ENCODE peak calls at places on chromosomes 13 and 19, in ten cellular contexts. X is AG10803; N is Peyer's patch; Y is H7; V is CD8-positive, alpha-beta T cell; F is skeletal muscle cell; M is ascending aorta; P is spleen; C is Caco-2; L is naive thymus-derived CD4-positive, alpha-beta T cell. R is an unnamed sample.

GRCh38 chr19:13441810-13442512 is 64.3 kb downstream of the CACNA1A start:
- DNase-seq in X (peak; percentile 42), N (no peak), Y (peak; percentile 80), V (peak; percentile 36), F (no peak), M (no peak), P (no peak), C (peak; percentile 49), L (peak; percentile 22), R (peak; percentile 6)

GRCh38 chr19:39481229-39481545 is 549 bp downstream of the TIMM50 start:
- DNase-seq in X (no peak), N (no peak), Y (no peak), V (no peak), F (no peak), M (no peak), P (no peak), C (no peak), L (no peak), R (no peak)

GRCh38 chr13:109968876-109969577 is 182.6 kb upstream of the IRS2 start:
- DNase-seq in X (peak; percentile 80), N (no peak), Y (no peak), V (no peak), F (peak; percentile 39), M (no peak), P (no peak), C (no peak), L (no peak), R (no peak)

GRCh38 chr19:15550847-15551182 is 42.5 kb downstream of the CYP4F22 start:
- DNase-seq in X (no peak), N (no peak), Y (no peak), V (peak; percentile 32), F (no peak), M (no peak), P (peak; percentile 49), C (no peak), L (no peak), R (no peak)

GRCh38 chr13:51241720-51242119 is 19.5 kb downstream of the FAM124A start:
- DNase-seq in X (peak; percentile 26), N (no peak), Y (no peak), V (no peak), F (peak; percentile 21), M (no peak), P (no peak), C (no peak), L (no peak), R (no peak)

GRCh38 chr13:113854238-113855011 is 9.5 kb downstream of the GAS6 start:
- DNase-seq in X (peak; percentile 86), N (no peak), Y (peak; percentile 72), V (no peak), F (peak; percentile 48), M (no peak), P (peak; percentile 69), C (no peak), L (no peak), R (no peak)

GRCh38 chr13:67971291-67971690 is 741.2 kb upstream of the PCDH9 start:
- DNase-seq in X (no peak), N (no peak), Y (no peak), V (no peak), F (no peak), M (no peak), P (no peak), C (no peak), L (no peak), R (no peak)

GRCh38 chr13:20702945-20703784 is at the start of gene IL17D:
- DNase-seq in X (no peak), N (no peak), Y (peak; percentile 85), V (peak; percentile 49), F (no peak), M (no peak), P (peak; percentile 85), C (peak; percentile 55), L (peak; percentile 32), R (no peak)

GRCh38 chr19:18591735-18592385 is 3.3 kb downstream of the REX1BD start:
- DNase-seq in X (peak; percentile 86), N (no peak), Y (no peak), V (no peak), F (no peak), M (no peak), P (no peak), C (no peak), L (no peak), R (no peak)

GRCh38 chr19:18596752-18597157 is 8.2 kb downstream of the REX1BD start:
- DNase-seq in X (peak; percentile 16), N (no peak), Y (peak; percentile 96), V (no peak), F (no peak), M (no peak), P (peak; percentile 80), C (peak; percentile 60), L (no peak), R (no peak)

GRCh38 chr19:18594824-18595373 is 6.3 kb downstream of the REX1BD start:
- DNase-seq in X (no peak), N (no peak), Y (peak; percentile 87), V (no peak), F (no peak), M (no peak), P (no peak), C (no peak), L (no peak), R (no peak)

GRCh38 chr19:18593367-18594095 is 4.9 kb downstream of the REX1BD start:
- DNase-seq in X (no peak), N (no peak), Y (peak; percentile 88), V (no peak), F (no peak), M (no peak), P (no peak), C (no peak), L (no peak), R (no peak)

GRCh38 chr19:18594096-18594823 is 5.7 kb downstream of the REX1BD start:
- DNase-seq in X (peak; percentile 76), N (peak; percentile 77), Y (peak; percentile 98), V (peak; percentile 74), F (peak; percentile 31), M (peak; percentile 87), P (peak; percentile 93), C (peak; percentile 84), L (peak; percentile 72), R (peak; percentile 25)
- H3K4me3 ChIP-seq in X (peak overlapping the region; percentile 48), N (peak overlapping the region; percentile 50), Y (peak overlapping the region; percentile 47), V (peak overlapping the region; percentile 79), F (peak overlapping the region; percentile 46), M (peak overlapping the region; percentile 61), P (peak overlapping the region; percentile 36), C (peak overlapping the region; percentile 42), L (peak overlapping the region; percentile 71), R (peak overlapping the region; percentile 40)

DNA sequence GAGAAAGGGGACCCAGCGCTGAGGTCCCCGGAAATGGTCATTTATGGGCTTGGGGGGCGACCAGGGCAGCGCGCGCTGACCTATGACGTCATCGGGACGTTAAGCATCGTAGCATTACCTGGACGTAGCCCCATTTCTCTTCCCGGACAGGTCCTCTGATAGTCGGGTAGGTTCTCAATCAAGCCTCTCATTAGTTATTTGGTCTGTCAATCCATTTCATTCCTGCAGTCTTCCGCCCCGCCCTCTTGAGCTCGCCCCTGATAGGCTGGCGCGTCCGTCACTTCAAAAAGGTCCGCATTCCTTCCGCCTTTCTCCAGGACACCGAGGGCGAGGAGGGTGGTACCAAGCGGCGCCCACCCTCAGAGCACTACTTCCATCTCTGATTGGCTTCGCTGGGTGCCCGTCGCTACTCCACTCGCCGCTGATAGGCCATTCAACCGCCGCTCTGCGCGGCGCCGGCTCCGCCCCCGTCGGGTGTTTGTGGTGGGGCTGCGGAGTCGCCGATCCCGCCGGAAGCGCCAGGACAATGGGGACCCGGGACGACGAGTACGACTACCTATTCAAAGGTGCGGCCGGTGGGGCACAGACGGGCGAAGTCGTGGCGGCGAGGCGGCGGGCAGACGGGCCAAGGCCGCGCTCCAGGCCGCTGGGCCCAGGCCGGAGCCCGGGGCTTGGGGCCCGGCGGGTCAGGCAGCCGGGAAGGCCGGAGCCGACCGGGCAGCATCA is at the start of gene RAB11B:
- DNase-seq in X (peak; percentile 100), N (peak; percentile 99), Y (peak; percentile 98), V (peak; percentile 99), F (peak; percentile 100), M (peak; percentile 100), P (peak; percentile 98), C (peak; percentile 99), L (peak; percentile 99), R (peak; percentile 100)
- H3K4me3 ChIP-seq in X (peak within 1 kb of the TSS; percentile 73), N (peak within 1 kb of the TSS; percentile 97), Y (peak within 1 kb of the TSS; percentile 76), V (peak within 1 kb of the TSS; percentile 89), F (peak within 1 kb of the TSS; percentile 55), M (peak within 1 kb of the TSS; percentile 97), P (peak within 1 kb of the TSS; percentile 80), C (peak within 1 kb of the TSS; percentile 86), L (peak within 1 kb of the TSS; percentile 87), R (peak within 1 kb of the TSS; percentile 63)

GRCh38 chr13:44401577-44401976 is 28.0 kb downstream of the SERP2 start:
- DNase-seq in X (no peak), N (no peak), Y (no peak), V (no peak), F (no peak), M (peak; percentile 19), P (no peak), C (no peak), L (no peak), R (no peak)

GRCh38 chr13:44404261-44405139 is 30.9 kb downstream of the SERP2 start:
- DNase-seq in X (no peak), N (no peak), Y (peak; percentile 77), V (no peak), F (no peak), M (no peak), P (no peak), C (peak; percentile 78), L (no peak), R (peak; percentile 42)

GRCh38 chr13:44406617-44407016 is 33.0 kb downstream of the SERP2 start:
- DNase-seq in X (no peak), N (no peak), Y (no peak), V (no peak), F (no peak), M (no peak), P (no peak), C (no peak), L (no peak), R (no peak)

GRCh38 chr13:44403720-44404063 is 30.1 kb downstream of the SERP2 start:
- DNase-seq in X (no peak), N (no peak), Y (peak; percentile 62), V (no peak), F (no peak), M (peak; percentile 63), P (no peak), C (no peak), L (no peak), R (no peak)

DNA sequence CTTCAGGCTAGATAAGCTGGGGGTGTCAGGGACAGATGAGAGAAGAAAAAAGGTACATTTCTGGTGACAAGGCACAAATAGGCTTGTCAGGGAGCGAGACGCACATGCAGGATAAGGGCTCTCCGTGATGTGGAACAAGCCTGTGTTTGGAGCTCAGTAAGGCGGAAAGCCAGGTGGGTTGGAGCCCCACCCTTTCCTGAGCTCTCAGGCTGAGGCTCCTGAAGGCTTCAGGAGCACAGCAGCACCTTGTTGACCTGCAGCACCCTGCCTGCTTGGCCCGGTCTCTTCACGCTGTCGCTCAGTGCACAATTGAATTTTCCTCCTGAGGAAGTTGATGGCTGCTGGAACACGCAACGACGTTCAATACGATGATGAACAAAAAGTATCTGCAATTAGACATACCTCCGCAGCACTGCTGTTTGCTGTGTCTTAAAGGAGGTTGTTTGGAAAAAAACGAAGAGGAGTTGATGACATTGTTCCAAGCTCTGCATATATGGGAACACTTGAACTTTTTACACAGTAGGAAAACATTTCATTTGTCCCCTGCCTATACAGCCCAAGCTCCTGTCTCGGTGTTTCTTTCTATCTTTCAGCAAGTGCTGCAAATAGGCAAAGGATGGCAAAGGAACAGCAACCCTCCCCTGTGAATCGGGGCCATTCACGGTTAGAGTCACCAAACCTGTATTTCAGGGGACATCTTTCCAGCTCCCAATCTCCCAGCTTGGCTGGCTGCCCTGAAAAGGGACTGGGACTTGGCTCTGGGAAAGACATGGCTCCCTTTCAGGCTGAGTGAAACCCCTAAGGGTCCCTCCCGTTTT is 29.5 kb downstream of the SERP2 start:
- DNase-seq in X (no peak), N (no peak), Y (peak; percentile 48), V (no peak), F (no peak), M (peak; percentile 52), P (peak; percentile 23), C (peak; percentile 49), L (no peak), R (peak; percentile 77)
- H3K4me3 ChIP-seq in X (no peak overlapping the region), N (no peak overlapping the region), Y (no peak overlapping the region), V (no peak overlapping the region), F (no peak overlapping the region), M (no peak overlapping the region), P (no peak overlapping the region), C (no peak overlapping the region), L (no peak overlapping the region), R (no peak overlapping the region)

GRCh38 chr19:48879025-48879572 is 6.9 kb downstream of the PPP1R15A start:
- DNase-seq in X (no peak), N (no peak), Y (no peak), V (no peak), F (no peak), M (no peak), P (no peak), C (no peak), L (no peak), R (no peak)
- H3K4me3 ChIP-seq in X (no peak overlapping the region), N (no peak overlapping the region), Y (no peak overlapping the region), V (no peak overlapping the region), F (no peak overlapping the region), M (no peak overlapping the region), P (no peak overlapping the region), C (no peak overlapping the region), L (no peak overlapping the region), R (no peak overlapping the region)